ENCODE peak calls at places on chromosome 1, in five cellular contexts. P, H, M, X and E are unnamed samples. For H3K9me3, the result is how much of the 10 kb centered on the place peaks cover.

GRCh38 chr1:151158751-151159251 is 2.4 kb downstream of the TNFAIP8L2 start:
- DNase-seq in P (no peak), H (no peak), M (no peak), X (no peak), E (no peak)

GRCh38 chr1:72435025-72435424 is 152.7 kb upstream of the NEGR1 start:
- DNase-seq in P (no peak), H (no peak), M (no peak), X (no peak), E (no peak)

GRCh38 chr1:54028306-54029251 is 10.6 kb upstream of the LDLRAD1 start:
- DNase-seq in P (no peak), H (no peak), M (no peak), X (no peak), E (no peak)

GRCh38 chr1:84303154-84303830 is 1.8 kb downstream of the SAMD13 start:
- DNase-seq in P (no peak), H (no peak), M (no peak), X (no peak), E (no peak)

GRCh38 chr1:247324913-247325312 is 6.8 kb downstream of the ZNF496 start:
- DNase-seq in P (no peak), H (no peak), M (no peak), X (no peak), E (no peak)

GRCh38 chr1:51464828-51465227 is 54.2 kb downstream of the EPS15 start:
- DNase-seq in P (no peak), H (no peak), M (no peak), X (no peak), E (no peak)

GRCh38 chr1:12142891-12143630 is 23.7 kb upstream of the TNFRSF1B start:
- DNase-seq in P (no peak), H (no peak), M (peak), X (no peak), E (no peak)

GRCh38 chr1:115159958-115160357 is 70.7 kb upstream of the TSPAN2 start:
- DNase-seq in P (no peak), H (no peak), M (no peak), X (no peak), E (no peak)

GRCh38 chr1:46747683-46748288 is 28.9 kb upstream of the EFCAB14 start:
- DNase-seq in P (no peak), H (no peak), M (no peak), X (peak), E (no peak)

GRCh38 chr1:220956861-220957605 is 77.8 kb downstream of the HLX start:
- DNase-seq in P (no peak), H (no peak), M (no peak), X (no peak), E (no peak)

GRCh38 chr1:246417152-246417812 is 89.8 kb downstream of the SMYD3 start:
- DNase-seq in P (no peak), H (no peak), M (no peak), X (no peak), E (no peak)

GRCh38 chr1:152640351-152640750 is 17.4 kb upstream of the LCE3A start:
- DNase-seq in P (no peak), H (no peak), M (no peak), X (no peak), E (no peak)

GRCh38 chr1:152646656-152647055 is 16.5 kb upstream of the LCE2D start:
- DNase-seq in P (no peak), H (no peak), M (no peak), X (no peak), E (no peak)

GRCh38 chr1:152645146-152645545 is 18.0 kb upstream of the LCE2D start:
- DNase-seq in P (no peak), H (no peak), M (no peak), X (no peak), E (no peak)
- H3K9me3 ChIP-seq in P (under half), H (under half), M (under half), X (under half), E (under half)

DNA sequence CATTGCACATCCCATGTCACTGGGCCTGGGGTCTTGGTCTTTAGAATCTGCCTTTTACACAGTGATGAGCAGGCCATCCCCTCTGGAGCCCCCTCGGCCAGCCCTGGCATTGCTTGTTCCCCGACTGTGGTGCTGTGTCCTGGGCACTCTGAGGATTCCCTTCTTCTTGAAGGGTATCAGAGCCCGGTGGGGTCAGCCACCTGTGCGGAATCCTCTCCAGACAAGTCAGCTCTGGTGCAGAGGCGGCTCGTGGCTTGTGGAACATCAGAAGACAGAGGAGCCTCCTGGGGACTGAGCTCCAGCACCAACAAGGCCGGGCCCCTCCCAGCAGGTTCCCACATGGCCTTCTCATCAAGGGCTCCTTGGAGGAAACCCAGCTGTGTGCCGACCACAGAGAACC is 57.9 kb upstream of the AJAP1 start:
- DNase-seq in P (no peak), H (no peak), M (no peak), X (peak), E (no peak)
- H3K9me3 ChIP-seq in P (under half), H (under half), M (under half), X (under half), E (under half)

DNA sequence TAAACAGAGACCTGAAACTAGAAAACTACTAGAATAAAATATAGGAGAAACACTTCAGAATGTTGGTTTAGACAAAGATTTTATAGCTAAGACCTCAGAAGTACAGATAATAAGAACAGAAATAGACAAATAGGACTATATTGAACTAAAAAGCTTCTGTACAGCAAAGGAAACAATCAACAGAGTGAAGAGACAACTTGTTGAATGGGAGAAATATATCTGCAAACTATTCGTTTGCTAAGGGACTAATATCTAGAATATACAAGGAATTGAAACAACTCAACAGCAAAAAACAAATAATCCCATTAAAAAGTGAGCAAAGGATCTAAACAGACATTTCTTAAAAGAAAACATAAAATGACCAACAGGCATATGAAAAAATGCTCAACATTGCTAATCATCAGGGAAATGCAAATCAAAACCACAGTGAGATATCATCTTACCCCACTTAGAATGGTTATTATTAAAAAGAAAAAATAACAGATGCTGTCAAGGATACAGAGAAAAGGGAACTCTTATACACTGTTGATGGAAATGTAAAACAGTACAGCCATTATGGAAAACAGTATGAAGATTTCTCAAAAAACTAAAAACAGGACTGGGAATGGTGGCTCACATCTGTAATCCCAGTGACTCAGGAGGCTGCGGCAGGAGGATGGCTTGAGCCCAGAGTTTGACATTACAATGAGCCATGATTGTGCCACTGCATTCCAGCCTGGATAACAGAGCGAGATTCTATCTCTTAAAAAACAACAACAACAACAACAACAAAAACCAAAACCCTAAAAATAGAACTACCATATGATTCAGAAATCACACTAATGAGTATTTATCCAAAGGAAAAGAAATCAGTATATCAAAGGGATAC is 37.3 kb upstream of the ZSWIM5 start:
- DNase-seq in P (no peak), H (no peak), M (no peak), X (no peak), E (no peak)
- H3K9me3 ChIP-seq in P (under half), H (under half), M (under half), X (under half), E (under half)

DNA sequence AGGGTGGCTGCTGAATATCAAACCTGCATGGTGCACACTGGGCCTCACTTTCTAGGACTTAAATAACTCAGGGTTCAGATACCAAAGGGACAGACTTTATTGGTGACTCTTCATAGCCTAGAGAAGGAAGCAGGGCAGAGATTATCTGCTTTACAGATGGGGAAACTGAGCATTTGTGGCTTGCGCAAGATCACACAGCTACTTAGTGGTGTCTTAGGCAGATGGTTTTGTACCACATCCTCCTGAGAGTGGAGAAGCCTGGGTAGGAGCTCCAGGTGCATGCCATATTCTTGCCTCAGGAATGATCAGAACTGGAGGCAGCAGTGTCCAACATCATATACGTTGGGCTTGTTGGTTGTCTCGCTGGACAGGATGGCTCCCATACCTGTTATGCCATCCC is 6.8 kb upstream of the DPH2 start:
- DNase-seq in P (no peak), H (no peak), M (peak), X (no peak), E (no peak)
- H3K9me3 ChIP-seq in P (under half), H (under half), M (under half), X (under half), E (under half)

GRCh38 chr1:227576152-227576551 is 12.8 kb downstream of the ZNF678 start:
- DNase-seq in P (no peak), H (no peak), M (no peak), X (no peak), E (no peak)

GRCh38 chr1:227568593-227568992 is 5.2 kb downstream of the ZNF678 start:
- DNase-seq in P (no peak), H (no peak), M (no peak), X (no peak), E (no peak)

GRCh38 chr1:227577500-227577899 is 14.1 kb downstream of the ZNF678 start:
- DNase-seq in P (no peak), H (no peak), M (no peak), X (no peak), E (no peak)

GRCh38 chr1:227574926-227575325 is 11.6 kb downstream of the ZNF678 start:
- DNase-seq in P (no peak), H (no peak), M (no peak), X (no peak), E (no peak)

GRCh38 chr1:227572752-227573151 is 9.4 kb downstream of the ZNF678 start:
- DNase-seq in P (no peak), H (no peak), M (no peak), X (no peak), E (no peak)
- H3K9me3 ChIP-seq in P (under half), H (under half), M (under half), X (under half), E (under half)